ENCODE peak calls at places on chromosomes 16 and 17, in nine cellular contexts. G is IMR-90; L is RCC 7860; B is tibial artery; F is activated CD4-positive, alpha-beta T cell treated with anti-CD3 and anti-CD28 coated beads, Interleukin-2, amount 50 U/mL, for 1 hour; N is CD8-positive, alpha-beta memory T cell; W is GDM1; A is nucleus accumbens; Z is effector memory CD8-positive, alpha-beta T cell. X is an unnamed sample.

GRCh38 chr17:49190932-49191331 is 19.4 kb downstream of the GNGT2 start:
- DNase-seq in N (no peak), F (no peak), L (no peak), W (no peak), B (no peak), A (no peak), Z (no peak), G (no peak), X (no peak)

GRCh38 chr17:31357831-31358400 is 33.6 kb upstream of the RAB11FIP4 start:
- DNase-seq in W (no peak), N (no peak), F (no peak), Z (no peak), B (no peak), G (peak), L (no peak), A (no peak), X (no peak)

GRCh38 chr16:49000594-49000993 is 281.0 kb downstream of the CBLN1 start:
- DNase-seq in Z (no peak), A (no peak), B (no peak), F (no peak), L (no peak), N (no peak), W (no peak), G (no peak), X (no peak)

GRCh38 chr17:58756246-58757161 is 850 bp downstream of the PPM1E start:
- DNase-seq in W (no peak), B (no peak), G (no peak), N (no peak), A (no peak), Z (no peak), L (no peak), F (no peak), X (no peak)

GRCh38 chr17:19578545-19578944 is 44.9 kb downstream of the SLC47A1 start:
- DNase-seq in G (no peak), A (no peak), W (no peak), L (no peak), Z (no peak), B (no peak), N (no peak), F (no peak), X (no peak)

GRCh38 chr17:79066963-79067362 is 7.7 kb upstream of the ENGASE start:
- DNase-seq in N (no peak), L (no peak), F (no peak), G (no peak), B (no peak), W (no peak), Z (no peak), A (no peak), X (no peak)

GRCh38 chr16:27547851-27548250 is 1.9 kb downstream of the GTF3C1 start:
- DNase-seq in A (no peak), W (no peak), B (no peak), N (no peak), Z (no peak), L (no peak), F (no peak), G (no peak), X (no peak)

GRCh38 chr17:47776330-47777197 is 43.5 kb downstream of the TBX21 start:
- DNase-seq in L (peak), N (peak), A (no peak), G (peak), B (no peak), Z (peak), F (peak), W (peak), X (no peak)

GRCh38 chr17:77501751-77502625 is 361.2 kb downstream of the SEC14L1 start:
- DNase-seq in B (no peak), L (no peak), F (no peak), Z (no peak), W (no peak), A (no peak), N (no peak), G (no peak), X (no peak)

GRCh38 chr16:67865318-67865717 is 7.5 kb upstream of the EDC4 start:
- DNase-seq in Z (no peak), A (no peak), F (peak), B (no peak), W (no peak), L (peak), G (peak), N (no peak), X (no peak)

X was measured in AG09309.